ENCODE peak calls at places on chromosome 6, in five cellular contexts. R is heart right ventricle, O is omental fat pad, P is GM12878, H is body of pancreas. C is an unnamed sample.

GRCh38 chr6:131937703-131938631 is 13.2 kb downstream of the CCN2 start:
- ATAC-seq in R (no peak), O (no peak), P (no peak), H (no peak), C (no peak)

GRCh38 chr6:163554663-163555062 is 140.1 kb downstream of the QKI start:
- ATAC-seq in R (no peak), O (no peak), P (peak), H (no peak), C (peak)

GRCh38 chr6:7261030-7261841 is 51.8 kb downstream of the SSR1 start:
- ATAC-seq in R (peak), O (peak), P (peak), H (peak), C (peak)

GRCh38 chr6:15457903-15458530 is 204.8 kb downstream of the DTNBP1 start:
- ATAC-seq in R (no peak), O (no peak), P (peak), H (no peak), C (no peak)

GRCh38 chr6:168164462-168165061 is 85.5 kb upstream of the FRMD1 start:
- ATAC-seq in R (no peak), O (no peak), P (no peak), H (no peak), C (no peak)

GRCh38 chr6:73739097-73739496 is 43.1 kb downstream of the CD109 start:
- ATAC-seq in R (no peak), O (no peak), P (peak), H (peak), C (peak)

GRCh38 chr6:134447883-134448387 is 130.0 kb upstream of the SGK1 start:
- ATAC-seq in R (no peak), O (peak), P (no peak), H (peak), C (peak)

GRCh38 chr6:136677344-136677743 is 114.9 kb downstream of the MAP3K5 start:
- ATAC-seq in R (no peak), O (no peak), P (no peak), H (no peak), C (peak)

GRCh38 chr6:6925391-6926164 is 182.2 kb upstream of the RREB1 start:
- ATAC-seq in R (no peak), O (no peak), P (no peak), H (no peak), C (peak)